ENCODE peak calls at places on chromosomes 16 and 17, in six cellular contexts. G is H1, S is NCI-H187, N is prostate gland, A is AG20443, K is ecto neural progenitor cell. E is an unnamed sample.

GRCh38 chr17:54784305-54784704 is 116.3 kb upstream of the TOM1L1 start:
- DNase-seq in G (no peak), N (no peak), A (no peak), S (no peak), K (no peak), E (no peak)

GRCh38 chr16:65919116-65919515 is 447.4 kb upstream of the CDH5 start:
- DNase-seq in G (no peak), A (no peak), S (no peak), N (no peak), K (no peak), E (no peak)

GRCh38 chr16:31365131-31365865 is 10.3 kb downstream of the ITGAX start:
- DNase-seq in G (no peak), A (peak), K (no peak), S (no peak), N (no peak), E (no peak)

GRCh38 chr17:64662774-64663367 is 764 bp upstream of the SMURF2 start:
- DNase-seq in K (no peak), A (no peak), G (peak), N (peak), S (no peak), E (peak)

GRCh38 chr17:1039511-1040215 is 42.7 kb downstream of the TIMM22 start:
- DNase-seq in S (no peak), N (peak), K (no peak), A (no peak), G (no peak), E (no peak)

GRCh38 chr17:41785091-41785875 is 1.2 kb downstream of the JUP start:
- DNase-seq in G (peak), S (no peak), N (no peak), A (no peak), K (peak), E (no peak)

GRCh38 chr16:88634994-88635670 is 3.2 kb upstream of the IL17C start:
- DNase-seq in N (no peak), K (no peak), G (no peak), A (peak), S (no peak), E (no peak)

GRCh38 chr17:79949646-79950292 is 85.9 kb downstream of the TBC1D16 start:
- DNase-seq in S (no peak), K (peak), N (no peak), G (peak), A (no peak), E (peak)

GRCh38 chr17:71283486-71283885 is 837.3 kb upstream of the SOX9 start:
- DNase-seq in K (no peak), S (no peak), N (no peak), A (no peak), G (no peak), E (no peak)